ENCODE peak calls at places on chromosomes 4 and X, in four cellular contexts. One of them, this sample, is unnamed.
A peak's percentile ranks its signal among the peaks of the same experiment; 100 is the strongest.

GRCh38 chrX:10175317-10175871 is 18.6 kb downstream of the CLCN4 start:
- DNase-seq in right lobe of liver: no peak
- DNase-seq in left lung: no peak
- DNase-seq in psoas muscle: no peak
- DNase-seq in this sample: no peak

GRCh38 chr4:104966349-104967033 is 180.2 kb upstream of the TET2 start:
- DNase-seq in psoas muscle: no peak
- DNase-seq in left lung: no peak
- DNase-seq in right lobe of liver: no peak
- DNase-seq in this sample: no peak

GRCh38 chrX:104877504-104877903 is 311.5 kb downstream of the IL1RAPL2 start:
- DNase-seq in left lung: no peak
- DNase-seq in right lobe of liver: no peak
- DNase-seq in psoas muscle: no peak
- DNase-seq in this sample: no peak

GRCh38 chr4:55393461-55394320 is 2.1 kb upstream of the TMEM165 start:
- DNase-seq in left lung: no peak
- DNase-seq in psoas muscle: no peak
- DNase-seq in right lobe of liver: no peak
- DNase-seq in this sample: no peak

GRCh38 chrX:69102805-69103204 is 62.4 kb downstream of the PJA1 start:
- DNase-seq in right lobe of liver: no peak
- DNase-seq in left lung: no peak
- DNase-seq in psoas muscle: no peak
- DNase-seq in this sample: no peak

GRCh38 chr4:125388653-125389052 is 73.9 kb downstream of the FAT4 start:
- DNase-seq in left lung: no peak
- DNase-seq in psoas muscle: no peak
- DNase-seq in right lobe of liver: no peak
- DNase-seq in this sample: no peak

GRCh38 chr4:176195184-176195978 is at the start of gene SPATA4:
- DNase-seq in psoas muscle: peak; percentile 98
- DNase-seq in left lung: peak; percentile 99
- DNase-seq in right lobe of liver: peak; percentile 97
- DNase-seq in this sample: peak; percentile 94

GRCh38 chrX:1600406-1601050 is 9.1 kb downstream of the AKAP17A start:
- DNase-seq in psoas muscle: no peak
- DNase-seq in left lung: peak; percentile 74
- DNase-seq in right lobe of liver: peak; percentile 53
- DNase-seq in this sample: no peak

GRCh38 chr4:153341575-153342090 is 2.9 kb upstream of the MND1 start:
- DNase-seq in psoas muscle: no peak
- DNase-seq in left lung: no peak
- DNase-seq in right lobe of liver: no peak
- DNase-seq in this sample: no peak

GRCh38 chr4:48193096-48193836 is 59.2 kb upstream of the TXK start:
- DNase-seq in left lung: no peak
- DNase-seq in psoas muscle: no peak
- DNase-seq in right lobe of liver: no peak
- DNase-seq in this sample: no peak

GRCh38 chr4:38967260-38968095 is 64.7 kb downstream of the TMEM156 start:
- DNase-seq in left lung: no peak
- DNase-seq in right lobe of liver: no peak
- DNase-seq in psoas muscle: no peak
- DNase-seq in this sample: no peak

GRCh38 chrX:138756234-138756633 is 44.7 kb upstream of the FGF13 start:
- DNase-seq in left lung: no peak
- DNase-seq in right lobe of liver: no peak
- DNase-seq in psoas muscle: peak; percentile 64
- DNase-seq in this sample: peak; percentile 15

GRCh38 chr4:13547563-13548041 is 3.3 kb upstream of the NKX3-2 start:
- DNase-seq in left lung: peak; percentile 79
- DNase-seq in psoas muscle: no peak
- DNase-seq in right lobe of liver: no peak
- DNase-seq in this sample: no peak
- H3K27ac ChIP-seq in left lung: no peak overlapping the region
- H3K27ac ChIP-seq in psoas muscle: no peak overlapping the region
- H3K27ac ChIP-seq in right lobe of liver: no peak overlapping the region
- H3K27ac ChIP-seq in this sample: no peak overlapping the region

GRCh38 chrX:153398275-153398960 is 2.7 kb downstream of the PNMA6E start:
- DNase-seq in left lung: no peak
- DNase-seq in psoas muscle: peak; percentile 24
- DNase-seq in right lobe of liver: no peak
- DNase-seq in this sample: no peak
- TF ChIP-seq CTCF in left lung: no peak
- TF ChIP-seq CTCF in psoas muscle: no peak
- TF ChIP-seq CTCF in right lobe of liver: no peak
- TF ChIP-seq CTCF in this sample: no peak

DNA sequence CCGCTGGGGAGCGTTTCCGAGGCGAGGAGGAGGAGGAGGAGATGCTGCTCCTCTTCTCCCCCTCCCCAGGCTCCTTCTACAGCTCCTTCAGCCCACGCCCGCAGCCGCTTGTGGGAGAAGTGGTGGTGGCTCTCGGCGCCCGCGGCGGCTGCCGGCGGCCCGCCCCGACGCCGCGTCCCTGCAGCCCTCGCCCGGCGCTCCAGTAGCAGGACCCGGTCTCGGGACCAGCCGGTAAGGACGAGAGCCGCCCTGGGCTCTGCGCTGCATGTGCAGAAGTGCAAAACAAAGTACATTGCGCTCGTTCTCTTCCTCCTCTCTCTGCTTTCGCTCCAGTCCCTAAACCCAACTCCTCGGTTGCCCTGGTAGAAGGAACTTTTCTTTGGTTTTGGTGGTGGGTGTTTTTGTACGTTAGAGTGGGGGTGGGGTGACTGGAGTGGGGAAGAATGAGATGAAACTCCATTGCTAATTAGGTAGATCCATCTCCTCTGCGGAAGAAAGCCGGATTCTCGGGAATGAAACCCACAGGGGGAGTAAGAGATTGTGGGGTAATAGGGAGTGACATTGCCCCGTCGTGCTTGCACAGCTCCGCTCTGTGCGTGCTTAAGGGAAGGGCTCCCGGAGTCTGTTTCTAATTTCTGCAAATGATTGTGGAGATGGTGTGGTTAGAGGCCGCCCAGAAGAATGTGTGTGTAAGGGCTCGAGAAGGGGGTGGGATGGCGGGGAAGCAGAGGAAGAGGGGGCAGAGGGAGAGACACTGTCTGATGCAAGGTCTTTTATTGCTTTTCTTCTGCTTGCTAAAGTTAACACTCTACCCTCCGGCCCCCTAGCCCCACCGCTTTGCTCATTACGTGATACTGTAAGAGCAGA is 677 bp downstream of the PTPN13 start:
- DNase-seq in left lung: peak; percentile 88
- DNase-seq in psoas muscle: peak; percentile 50
- DNase-seq in right lobe of liver: no peak
- DNase-seq in this sample: peak; percentile 17
- H3K27ac ChIP-seq in left lung: peak overlapping the region; percentile 86
- H3K27ac ChIP-seq in psoas muscle: peak overlapping the region; percentile 57
- H3K27ac ChIP-seq in right lobe of liver: peak overlapping the region; percentile 36
- H3K27ac ChIP-seq in this sample: peak overlapping the region; percentile 61

GRCh38 chr4:162866565-162866964 is 300.1 kb downstream of the NAF1 start:
- DNase-seq in right lobe of liver: no peak
- DNase-seq in psoas muscle: no peak
- DNase-seq in left lung: no peak
- DNase-seq in this sample: no peak

GRCh38 chr4:162869157-162869556 is 297.5 kb downstream of the NAF1 start:
- DNase-seq in psoas muscle: no peak
- DNase-seq in left lung: no peak
- DNase-seq in right lobe of liver: no peak
- DNase-seq in this sample: no peak

GRCh38 chr4:162865102-162865501 is 301.6 kb downstream of the NAF1 start:
- DNase-seq in left lung: no peak
- DNase-seq in psoas muscle: no peak
- DNase-seq in right lobe of liver: no peak
- DNase-seq in this sample: no peak
- TF ChIP-seq CTCF in left lung: no peak
- TF ChIP-seq CTCF in psoas muscle: no peak
- TF ChIP-seq CTCF in right lobe of liver: no peak
- TF ChIP-seq CTCF in this sample: no peak

DNA sequence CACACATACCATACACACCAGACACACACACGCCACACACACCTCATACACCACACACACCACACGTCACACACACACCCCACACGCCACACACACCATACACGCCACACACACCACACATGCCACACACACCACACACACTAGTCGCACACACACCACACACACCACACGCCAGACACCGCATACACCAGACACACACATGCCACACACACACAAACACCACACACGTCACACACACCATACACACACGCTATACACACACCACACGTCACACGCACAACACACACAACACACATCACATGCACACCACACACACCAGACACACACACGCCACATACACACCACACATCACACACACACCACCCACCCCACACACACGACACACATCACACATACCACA is 32.0 kb downstream of the FAM53A start:
- DNase-seq in right lobe of liver: no peak
- DNase-seq in psoas muscle: no peak
- DNase-seq in left lung: peak; percentile 45
- DNase-seq in this sample: no peak
- H3K27ac ChIP-seq in right lobe of liver: no peak overlapping the region
- H3K27ac ChIP-seq in psoas muscle: no peak overlapping the region
- H3K27ac ChIP-seq in left lung: no peak overlapping the region
- H3K27ac ChIP-seq in this sample: no peak overlapping the region

DNA sequence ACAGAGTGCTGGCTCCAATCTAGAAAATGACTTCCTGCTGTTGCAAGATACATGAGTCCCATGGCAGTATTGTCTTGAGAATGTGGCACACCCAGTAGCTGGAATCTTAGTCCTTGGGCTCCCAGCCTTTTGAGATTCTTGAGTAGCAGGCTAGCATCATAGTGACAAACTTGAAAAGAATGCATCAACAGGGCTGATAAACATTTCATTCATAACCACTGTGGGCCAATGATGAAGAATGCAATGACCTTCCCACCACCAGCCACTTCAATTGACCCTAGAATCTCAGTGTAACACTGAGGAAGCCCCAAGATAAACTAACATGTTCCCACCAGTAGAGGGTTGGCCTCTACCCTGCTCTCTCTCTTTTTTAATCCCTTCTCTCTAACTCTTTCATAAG is 329.3 kb downstream of the GBA3 start:
- DNase-seq in right lobe of liver: no peak
- DNase-seq in left lung: no peak
- DNase-seq in psoas muscle: no peak
- DNase-seq in this sample: no peak
- TF ChIP-seq CTCF in right lobe of liver: no peak
- TF ChIP-seq CTCF in left lung: no peak
- TF ChIP-seq CTCF in psoas muscle: no peak
- TF ChIP-seq CTCF in this sample: no peak

GRCh38 chr4:69070590-69070989 is 25.7 kb upstream of the UGT2B7 start:
- DNase-seq in left lung: no peak
- DNase-seq in right lobe of liver: no peak
- DNase-seq in psoas muscle: no peak
- DNase-seq in this sample: no peak
- H3K27ac ChIP-seq in left lung: no peak overlapping the region
- H3K27ac ChIP-seq in right lobe of liver: no peak overlapping the region
- H3K27ac ChIP-seq in psoas muscle: no peak overlapping the region
- H3K27ac ChIP-seq in this sample: no peak overlapping the region

GRCh38 chr4:25233194-25233593 is 639 bp upstream of the PI4K2B start:
- DNase-seq in psoas muscle: no peak
- DNase-seq in left lung: no peak
- DNase-seq in right lobe of liver: no peak
- DNase-seq in this sample: no peak

GRCh38 chr4:25233737-25234389 is at the start of gene PI4K2B:
- DNase-seq in right lobe of liver: peak; percentile 94
- DNase-seq in left lung: peak; percentile 98
- DNase-seq in psoas muscle: peak; percentile 94
- DNase-seq in this sample: peak; percentile 90

GRCh38 chr4:25236971-25237370 is 3.1 kb downstream of the PI4K2B start:
- DNase-seq in right lobe of liver: no peak
- DNase-seq in left lung: no peak
- DNase-seq in psoas muscle: no peak
- DNase-seq in this sample: no peak

GRCh38 chr4:25235401-25235800 is 1.6 kb downstream of the PI4K2B start:
- DNase-seq in right lobe of liver: no peak
- DNase-seq in left lung: no peak
- DNase-seq in psoas muscle: no peak
- DNase-seq in this sample: no peak

GRCh38 chr4:25234390-25235367 is 846 bp downstream of the PI4K2B start:
- DNase-seq in right lobe of liver: peak; percentile 72
- DNase-seq in left lung: peak; percentile 90
- DNase-seq in psoas muscle: peak; percentile 77
- DNase-seq in this sample: peak; percentile 34
- TF ChIP-seq CTCF in right lobe of liver: peak; percentile 47
- TF ChIP-seq CTCF in left lung: peak; percentile 45
- TF ChIP-seq CTCF in psoas muscle: peak; percentile 54
- TF ChIP-seq CTCF in this sample: peak; percentile 65